ENCODE peak calls at places on chromosomes 12 and 14, in seven cellular contexts. P, D, E, I, N, V and S are unnamed samples.

GRCh38 chr14:70782361-70782760 is 27.0 kb downstream of the MAP3K9 start:
- DNase-seq in P (no peak), D (no peak), E (peak), I (no peak), N (no peak), V (no peak), S (no peak)

GRCh38 chr12:95130096-95130495 is 56.7 kb upstream of the NR2C1 start:
- DNase-seq in P (no peak), D (peak), E (no peak), I (no peak), N (no peak), V (no peak), S (no peak)

GRCh38 chr12:75710361-75711069 is 199.1 kb upstream of the KRR1 start:
- DNase-seq in P (no peak), D (no peak), E (no peak), I (no peak), N (no peak), V (no peak), S (no peak)

GRCh38 chr12:89348894-89349669 is 3.2 kb downstream of the DUSP6 start:
- DNase-seq in P (no peak), D (no peak), E (no peak), I (no peak), N (no peak), V (no peak), S (no peak)

GRCh38 chr12:124721501-124722154 is 142.0 kb downstream of the SCARB1 start:
- DNase-seq in P (no peak), D (no peak), E (no peak), I (no peak), N (no peak), V (no peak), S (no peak)

GRCh38 chr12:110530511-110530910 is 28.4 kb downstream of the RAD9B start:
- DNase-seq in P (no peak), D (no peak), E (no peak), I (no peak), N (no peak), V (no peak), S (no peak)

GRCh38 chr12:31867292-31867691 is 91.9 kb upstream of the RESF1 start:
- DNase-seq in P (no peak), D (no peak), E (no peak), I (no peak), N (no peak), V (no peak), S (no peak)

GRCh38 chr12:39574785-39575497 is 44.7 kb downstream of the ABCD2 start:
- DNase-seq in P (no peak), D (no peak), E (no peak), I (no peak), N (no peak), V (no peak), S (no peak)

GRCh38 chr14:104373855-104374717 is 205.5 kb upstream of the C14orf180 start:
- DNase-seq in P (no peak), D (no peak), E (no peak), I (no peak), N (no peak), V (no peak), S (no peak)

GRCh38 chr14:58297412-58297761 is 968 bp upstream of the ARID4A start:
- DNase-seq in P (no peak), D (no peak), E (no peak), I (no peak), N (peak), V (no peak), S (no peak)

GRCh38 chr12:105588126-105588525 is 257.6 kb downstream of the C12orf75 start:
- DNase-seq in P (no peak), D (no peak), E (no peak), I (no peak), N (no peak), V (no peak), S (no peak)

GRCh38 chr12:80925237-80925636 is 12.5 kb downstream of the LIN7A start:
- DNase-seq in P (no peak), D (peak), E (no peak), I (no peak), N (no peak), V (no peak), S (no peak)

GRCh38 chr14:24289649-24290283 is 9.8 kb downstream of the DHRS1 start:
- DNase-seq in P (no peak), D (no peak), E (no peak), I (no peak), N (no peak), V (no peak), S (no peak)

GRCh38 chr12:116133149-116133548 is 144.3 kb downstream of the MED13L start:
- DNase-seq in P (no peak), D (no peak), E (no peak), I (no peak), N (no peak), V (no peak), S (no peak)

GRCh38 chr14:35964736-35965135 is 138.6 kb downstream of the BRMS1L start:
- DNase-seq in P (no peak), D (peak), E (no peak), I (no peak), N (no peak), V (no peak), S (no peak)

GRCh38 chr14:101899263-101899662 is 65.1 kb upstream of the DYNC1H1 start:
- DNase-seq in P (no peak), D (no peak), E (no peak), I (no peak), N (no peak), V (no peak), S (no peak)

GRCh38 chr12:50621435-50622304 is 116.9 kb downstream of the DIP2B start:
- DNase-seq in P (no peak), D (peak), E (no peak), I (no peak), N (no peak), V (no peak), S (no peak)

GRCh38 chr14:68849416-68849815 is 56.5 kb upstream of the ZFP36L1 start:
- DNase-seq in P (no peak), D (no peak), E (no peak), I (no peak), N (no peak), V (peak), S (no peak)

GRCh38 chr14:23939607-23940326 is 13.8 kb upstream of the DHRS4 start:
- DNase-seq in P (no peak), D (peak), E (no peak), I (no peak), N (no peak), V (no peak), S (no peak)

GRCh38 chr12:128968668-128969067 is 115.4 kb downstream of the GLT1D1 start:
- DNase-seq in P (no peak), D (no peak), E (no peak), I (no peak), N (no peak), V (no peak), S (no peak)

GRCh38 chr12:113625499-113625898 is 153.8 kb upstream of the LHX5 start:
- DNase-seq in P (no peak), D (no peak), E (no peak), I (no peak), N (no peak), V (no peak), S (no peak)

GRCh38 chr14:30525833-30526232 is 33.1 kb upstream of the G2E3 start:
- DNase-seq in P (no peak), D (peak), E (no peak), I (no peak), N (no peak), V (no peak), S (no peak)

GRCh38 chr14:69002069-69002468 is 23.0 kb upstream of the ACTN1 start:
- DNase-seq in P (peak), D (peak), E (no peak), I (no peak), N (no peak), V (peak), S (no peak)

GRCh38 chr12:14394317-14395058 is 29.0 kb downstream of the ATF7IP start:
- DNase-seq in P (no peak), D (peak), E (peak), I (peak), N (peak), V (peak), S (no peak)

GRCh38 chr12:16165506-16165905 is 112.0 kb downstream of the SLC15A5 start:
- DNase-seq in P (peak), D (peak), E (peak), I (no peak), N (peak), V (peak), S (peak)

GRCh38 chr14:88551936-88552565 is 2.8 kb downstream of the PTPN21 start:
- DNase-seq in P (no peak), D (peak), E (peak), I (no peak), N (no peak), V (peak), S (no peak)

GRCh38 chr12:120972870-120973543 is 5.3 kb upstream of the HNF1A start:
- DNase-seq in P (no peak), D (peak), E (no peak), I (no peak), N (no peak), V (no peak), S (no peak)

GRCh38 chr12:57229041-57229633 is 374 bp upstream of the SHMT2 start:
- DNase-seq in P (no peak), D (no peak), E (no peak), I (no peak), N (no peak), V (no peak), S (no peak)

GRCh38 chr12:109544955-109545531 is 28.3 kb downstream of the MMAB start:
- DNase-seq in P (no peak), D (no peak), E (peak), I (no peak), N (no peak), V (no peak), S (no peak)

GRCh38 chr12:54398995-54399793 is 14.7 kb upstream of the ZNF385A start:
- DNase-seq in P (peak), D (peak), E (peak), I (peak), N (peak), V (peak), S (peak)

GRCh38 chr14:85596562-85596961 is 66.6 kb downstream of the FLRT2 start:
- DNase-seq in P (no peak), D (no peak), E (no peak), I (no peak), N (no peak), V (no peak), S (no peak)

GRCh38 chr12:112473056-112473455 is 54.3 kb downstream of the PTPN11 start:
- DNase-seq in P (no peak), D (peak), E (no peak), I (no peak), N (no peak), V (no peak), S (no peak)

GRCh38 chr14:105392161-105393090 is 5.9 kb upstream of the TEX22 start:
- DNase-seq in P (peak), D (no peak), E (no peak), I (peak), N (no peak), V (no peak), S (no peak)

DNA sequence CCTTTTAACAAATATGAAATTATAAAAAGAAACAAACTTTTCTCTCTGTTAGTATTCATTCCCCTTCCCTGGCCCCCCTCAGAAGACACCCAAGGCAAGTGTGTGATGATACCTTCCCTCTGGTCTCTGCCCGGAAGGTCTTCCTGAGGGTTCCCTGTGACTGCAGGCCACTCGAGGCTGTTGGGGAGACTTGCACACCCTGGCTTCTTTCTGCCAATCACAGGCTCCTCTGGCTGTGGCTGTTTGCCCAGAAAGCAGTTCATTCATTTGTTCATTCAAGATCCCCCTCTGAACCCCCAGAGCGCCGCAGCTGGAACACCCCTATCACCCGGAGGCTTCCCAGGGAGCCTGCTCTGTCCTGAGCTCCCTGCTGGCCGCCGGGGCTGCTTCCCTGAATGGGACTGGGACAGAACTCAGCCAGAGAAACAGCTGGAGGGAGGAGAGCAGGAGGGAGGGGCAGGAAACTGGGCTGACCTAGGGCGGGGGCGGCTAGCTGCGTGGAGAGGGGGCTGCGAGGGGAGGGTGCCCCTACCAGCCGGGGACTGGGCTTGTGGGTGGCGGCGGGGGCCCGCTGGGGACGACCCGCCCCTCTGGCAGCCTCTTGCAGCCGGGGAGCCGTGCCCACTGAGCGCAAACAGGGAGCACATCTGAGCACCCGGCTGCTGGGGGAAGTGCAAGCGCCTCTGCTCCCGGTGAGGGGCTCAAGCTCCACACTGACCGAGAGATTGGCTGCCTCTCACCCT is at the start of gene CMKLR1:
- DNase-seq in P (no peak), D (no peak), E (no peak), I (no peak), N (no peak), V (peak), S (no peak)
- H3K27ac ChIP-seq in P (no peak), D (no peak), E (no peak), I (no peak), N (no peak), V (peak), S (no peak)

DNA sequence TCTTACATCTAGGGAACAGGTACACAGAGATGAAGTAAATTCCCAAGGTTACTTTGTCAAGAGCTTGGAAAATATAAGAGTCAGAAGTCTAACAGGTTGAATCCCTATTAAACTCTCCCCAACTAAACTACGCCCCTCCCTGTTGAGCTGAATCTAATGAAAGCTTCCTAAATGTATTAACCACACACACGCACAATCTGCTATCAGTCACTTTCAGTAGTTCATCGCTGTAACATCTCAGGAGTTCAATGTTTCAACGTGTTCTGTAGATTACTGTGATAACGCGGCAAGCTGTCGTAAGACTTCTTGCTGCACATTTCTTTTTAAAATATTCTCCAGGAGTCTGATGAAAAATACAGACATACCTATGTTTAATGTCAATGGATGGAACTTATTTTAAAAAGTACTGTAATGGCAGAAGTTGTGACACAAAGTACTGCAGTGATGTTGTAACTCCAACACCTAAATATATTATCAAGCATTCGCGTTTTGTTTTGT is 612 bp upstream of the SLC25A3 start:
- DNase-seq in P (no peak), D (no peak), E (peak), I (no peak), N (no peak), V (no peak), S (no peak)
- H3K27ac ChIP-seq in P (peak), D (no peak), E (peak), I (peak), N (peak), V (peak), S (peak)

DNA sequence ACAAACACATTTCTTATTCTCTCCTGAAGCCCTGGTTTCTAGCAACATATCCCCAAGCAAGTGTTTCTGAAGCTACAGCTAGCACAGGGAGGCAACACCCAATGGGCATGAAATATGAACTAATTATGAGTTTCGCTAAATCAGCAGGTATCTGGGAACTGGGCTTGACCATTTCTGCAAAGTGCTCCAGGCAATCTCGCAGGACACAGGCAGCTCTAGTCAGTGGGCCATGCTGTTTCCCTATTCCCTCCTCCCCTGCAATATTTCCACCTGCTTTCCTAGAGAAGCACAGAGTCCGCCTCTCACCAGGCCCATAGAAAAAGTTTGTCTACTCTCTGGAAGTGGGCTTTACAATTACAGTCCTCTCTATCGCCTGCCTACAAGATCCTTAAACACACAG is 392.2 kb upstream of the TMPO start:
- DNase-seq in P (no peak), D (no peak), E (no peak), I (no peak), N (no peak), V (no peak), S (no peak)
- H3K27ac ChIP-seq in P (no peak), D (no peak), E (no peak), I (no peak), N (no peak), V (no peak), S (no peak)

GRCh38 chr14:72906316-72906715 is 12.4 kb upstream of the DPF3 start:
- DNase-seq in P (no peak), D (no peak), E (no peak), I (no peak), N (peak), V (no peak), S (no peak)
- H3K27ac ChIP-seq in P (no peak), D (no peak), E (no peak), I (no peak), N (peak), V (no peak), S (no peak)

GRCh38 chr14:75240781-75241180 is 37.8 kb upstream of the FOS start:
- DNase-seq in P (no peak), D (no peak), E (no peak), I (no peak), N (no peak), V (no peak), S (no peak)
- H3K27ac ChIP-seq in P (no peak), D (no peak), E (peak), I (no peak), N (no peak), V (no peak), S (no peak)